ENCODE peak calls at places on chromosomes 1 and 21, in four cellular contexts. D, M, K and Q are unnamed samples.

GRCh38 chr21:44424608-44425306 is 30.6 kb upstream of the LRRC3 start:
- DNase-seq in M (no peak), K (no peak), D (no peak), Q (no peak)

GRCh38 chr21:33670076-33670475 is 27.8 kb downstream of the ITSN1 start:
- DNase-seq in M (no peak), D (no peak), K (no peak), Q (no peak)

GRCh38 chr1:39094685-39095084 is 68.5 kb downstream of the NDUFS5 start:
- DNase-seq in M (no peak), K (no peak), D (no peak), Q (no peak)

GRCh38 chr1:201074018-201074417 is 38.2 kb downstream of the CACNA1S start:
- DNase-seq in M (no peak), D (no peak), K (no peak), Q (no peak)

GRCh38 chr1:183180213-183180612 is 5.9 kb upstream of the LAMC2 start:
- DNase-seq in D (peak), K (no peak), M (peak), Q (peak)

GRCh38 chr1:241992734-241993133 is 6.2 kb downstream of the MAP1LC3C start:
- DNase-seq in K (no peak), D (no peak), M (peak), Q (no peak)

GRCh38 chr1:92961131-92961895 is at the start of gene DIPK1A:
- DNase-seq in D (peak), K (peak), M (peak), Q (peak)

GRCh38 chr21:17731554-17731953 is 87.6 kb downstream of the C21orf91 start:
- DNase-seq in D (no peak), K (no peak), M (no peak), Q (no peak)

GRCh38 chr1:183508694-183509093 is 36.4 kb downstream of the SMG7 start:
- DNase-seq in D (no peak), M (no peak), K (no peak), Q (no peak)

GRCh38 chr1:147569587-147570241 is 28.4 kb downstream of the BCL9 start:
- DNase-seq in D (no peak), M (no peak), K (no peak), Q (no peak)

GRCh38 chr1:223429313-223429731 is 36.1 kb downstream of the CCDC185 start:
- DNase-seq in D (no peak), K (no peak), M (peak), Q (no peak)

GRCh38 chr21:33300701-33301631 is 23.8 kb upstream of the IFNAR1 start:
- DNase-seq in M (no peak), K (no peak), D (peak), Q (no peak)

GRCh38 chr1:178797590-178797989 is 72.5 kb downstream of the RALGPS2 start:
- DNase-seq in D (no peak), M (no peak), K (no peak), Q (no peak)

GRCh38 chr21:34668803-34669148 is at the start of gene CLIC6:
- DNase-seq in M (no peak), D (no peak), K (no peak), Q (no peak)

GRCh38 chr1:74280642-74281396 is 45.6 kb downstream of the TNNI3K start:
- DNase-seq in K (no peak), D (no peak), M (no peak), Q (no peak)

GRCh38 chr21:43758132-43758619 is 17.9 kb downstream of the CSTB start:
- DNase-seq in M (peak), K (no peak), D (no peak), Q (no peak)

GRCh38 chr1:89149229-89149628 is 23.3 kb upstream of the GBP2 start:
- DNase-seq in D (peak), K (no peak), M (peak), Q (no peak)

GRCh38 chr1:215665212-215665611 is 98.1 kb downstream of the KCTD3 start:
- DNase-seq in D (no peak), M (peak), K (no peak), Q (peak)

GRCh38 chr1:52055066-52055853 is at the start of gene TXNDC12:
- DNase-seq in K (peak), D (peak), M (peak), Q (peak)

GRCh38 chr1:164565356-164565755 is 6.4 kb downstream of the PBX1 start:
- DNase-seq in D (no peak), K (no peak), M (peak), Q (no peak)

GRCh38 chr1:206694551-206695124 is 9.9 kb downstream of the MAPKAPK2 start:
- DNase-seq in M (no peak), D (no peak), K (no peak), Q (no peak)

GRCh38 chr1:21685944-21686678 is 17.0 kb upstream of the RAP1GAP start:
- DNase-seq in D (no peak), K (no peak), M (no peak), Q (no peak)

GRCh38 chr1:156082111-156083091 is at the start of gene MEX3A:
- DNase-seq in D (peak), M (peak), K (peak), Q (peak)

GRCh38 chr1:24387636-24388035 is 25.9 kb downstream of the STPG1 start:
- DNase-seq in K (no peak), D (no peak), M (no peak), Q (no peak)

GRCh38 chr1:220044683-220045355 is 1.5 kb downstream of the EPRS1 start:
- DNase-seq in K (no peak), M (no peak), D (no peak), Q (no peak)

GRCh38 chr1:84253891-84254290 is 47.6 kb upstream of the SAMD13 start:
- DNase-seq in K (peak), M (peak), D (peak), Q (peak)

GRCh38 chr1:170664283-170664827 is 424 bp downstream of the PRRX1 start:
- DNase-seq in K (no peak), D (peak), M (no peak), Q (peak)

GRCh38 chr1:74502858-74503257 is 9.6 kb downstream of the LRRC53 start:
- DNase-seq in M (no peak), K (no peak), D (no peak), Q (no peak)

GRCh38 chr1:44134071-44134920 is 7.1 kb downstream of the KLF18 start:
- DNase-seq in K (no peak), D (no peak), M (no peak), Q (no peak)

GRCh38 chr1:41333146-41333784 is 28.0 kb upstream of the FOXO6 start:
- DNase-seq in M (peak), D (no peak), K (no peak), Q (peak)

GRCh38 chr1:67802565-67802964 is 30.7 kb downstream of the GNG12 start:
- DNase-seq in D (no peak), M (no peak), K (no peak), Q (no peak)

GRCh38 chr1:230833511-230833910 is 34.8 kb downstream of the C1orf198 start:
- DNase-seq in M (no peak), D (no peak), K (no peak), Q (no peak)

GRCh38 chr1:31593770-31594632 is 17.7 kb downstream of the TINAGL1 start:
- DNase-seq in K (peak), D (peak), M (peak), Q (peak)

GRCh38 chr1:219220945-219221344 is 47.3 kb downstream of the LYPLAL1 start:
- DNase-seq in M (peak), D (no peak), K (peak), Q (no peak)

GRCh38 chr1:56120021-56120420 is 459.3 kb downstream of the PLPP3 start:
- DNase-seq in M (no peak), D (no peak), K (no peak), Q (no peak)

GRCh38 chr1:241045659-241046058 is 311.3 kb downstream of the RGS7 start:
- DNase-seq in K (no peak), D (no peak), M (no peak), Q (no peak)

GRCh38 chr1:88650676-88651418 is 33.2 kb upstream of the PKN2 start:
- DNase-seq in K (no peak), M (no peak), D (no peak), Q (no peak)

GRCh38 chr1:156705321-156705917 is at the start of gene CRABP2:
- DNase-seq in M (peak), K (no peak), D (no peak), Q (no peak)

GRCh38 chr1:79859212-79859948 is 852.9 kb upstream of the ADGRL4 start:
- DNase-seq in M (peak), K (no peak), D (peak), Q (no peak)